ENCODE peak calls at places on chromosomes 6 and 20, in ten cellular contexts. A, W, Q, K, Y, U, H, M, S and X are unnamed samples.

GRCh38 chr6:139402935-139403386 is 28.5 kb upstream of the CITED2 start:
- DNase-seq in A (no peak), S (no peak), W (no peak), M (no peak), K (no peak), Y (no peak), U (peak), Q (no peak), H (no peak), X (no peak)

GRCh38 chr6:18110160-18110559 is 12.3 kb downstream of the NHLRC1 start:
- DNase-seq in W (no peak), S (no peak), M (no peak), H (no peak), Q (no peak), A (no peak), Y (no peak), K (no peak), U (peak), X (no peak)

GRCh38 chr20:48722737-48723191 is 105.0 kb downstream of the PREX1 start:
- DNase-seq in U (peak), W (no peak), S (no peak), M (no peak), H (peak), Y (peak), A (no peak), Q (no peak), K (no peak), X (no peak)

GRCh38 chr20:25300496-25301170 is 52.7 kb downstream of the PYGB start:
- DNase-seq in Q (no peak), Y (no peak), W (no peak), A (peak), S (no peak), U (peak), H (no peak), M (no peak), K (no peak), X (no peak)

GRCh38 chr20:61700595-61701140 is 365.0 kb downstream of the TAF4 start:
- DNase-seq in A (no peak), U (no peak), Y (no peak), K (no peak), M (no peak), H (no peak), Q (no peak), W (no peak), S (no peak), X (no peak)

GRCh38 chr20:35561268-35561667 is 19.4 kb downstream of the ERGIC3 start:
- DNase-seq in U (peak), H (no peak), S (no peak), W (no peak), K (no peak), A (no peak), M (peak), Y (peak), Q (no peak), X (no peak)

GRCh38 chr6:160010067-160010466 is 41.2 kb downstream of the IGF2R start:
- DNase-seq in Y (no peak), H (no peak), K (no peak), Q (no peak), A (no peak), S (no peak), M (no peak), U (peak), W (no peak), X (no peak)

GRCh38 chr6:30787954-30788353 is 43.6 kb upstream of the IER3 start:
- DNase-seq in U (no peak), W (no peak), Y (no peak), A (no peak), M (no peak), H (no peak), S (no peak), K (no peak), Q (no peak), X (no peak)

GRCh38 chr6:126701799-126702198 is 361.9 kb downstream of the CENPW start:
- DNase-seq in A (no peak), K (no peak), Y (no peak), Q (no peak), H (no peak), M (no peak), W (no peak), U (peak), S (no peak), X (no peak)

GRCh38 chr20:59017493-59018231 is 1.6 kb upstream of the TUBB1 start:
- DNase-seq in Q (peak), K (no peak), W (peak), Y (no peak), A (peak), U (no peak), S (peak), M (no peak), H (no peak), X (no peak)

GRCh38 chr6:48151142-48151541 is 40.1 kb upstream of the PTCHD4 start:
- DNase-seq in M (no peak), Y (no peak), U (peak), K (no peak), H (no peak), Q (no peak), W (no peak), A (no peak), S (no peak), X (no peak)

GRCh38 chr6:108768176-108768555 is 80.1 kb upstream of the ARMC2 start:
- DNase-seq in H (no peak), Q (no peak), U (no peak), M (no peak), Y (no peak), K (no peak), A (no peak), S (no peak), W (no peak), X (no peak)

GRCh38 chr6:108945686-108946158 is 97.5 kb downstream of the ARMC2 start:
- DNase-seq in H (no peak), U (peak), M (peak), S (peak), Q (no peak), A (peak), Y (peak), W (peak), K (no peak), X (no peak)

GRCh38 chr6:69884231-69884630 is 17.9 kb downstream of the COL19A1 start:
- DNase-seq in Y (no peak), K (no peak), Q (no peak), S (no peak), W (no peak), U (no peak), M (no peak), A (no peak), H (no peak), X (no peak)

GRCh38 chr6:474454-475185 is 83.1 kb downstream of the IRF4 start:
- DNase-seq in H (peak), K (peak), A (no peak), Q (no peak), U (no peak), S (no peak), M (no peak), Y (no peak), W (no peak), X (no peak)

GRCh38 chr6:90406142-90406794 is 109.6 kb upstream of the BACH2 start:
- DNase-seq in Y (peak), H (no peak), Q (no peak), S (no peak), W (no peak), M (no peak), K (no peak), U (peak), A (no peak), X (no peak)

GRCh38 chr6:46175446-46175845 is 4.7 kb upstream of the ENPP5 start:
- DNase-seq in S (no peak), Y (no peak), W (no peak), K (no peak), A (no peak), H (no peak), M (no peak), Q (no peak), U (no peak), X (no peak)

GRCh38 chr20:7682916-7683315 is 257.3 kb downstream of the HAO1 start:
- DNase-seq in W (no peak), M (no peak), A (no peak), S (no peak), Y (no peak), H (no peak), Q (no peak), U (no peak), K (no peak), X (no peak)

GRCh38 chr6:167711784-167712183 is 114.9 kb upstream of the AFDN start:
- DNase-seq in W (no peak), Q (no peak), H (no peak), M (no peak), S (no peak), Y (no peak), K (no peak), A (no peak), U (no peak), X (no peak)

GRCh38 chr6:104604643-104605042 is 255.1 kb downstream of the HACE1 start:
- DNase-seq in A (no peak), K (no peak), U (no peak), H (no peak), W (no peak), Y (peak), Q (no peak), M (no peak), S (no peak), X (no peak)

GRCh38 chr20:38806855-38807655 is 1.6 kb downstream of the PPP1R16B start:
- DNase-seq in W (no peak), S (no peak), Q (no peak), Y (no peak), M (no peak), U (no peak), H (peak), A (peak), K (peak), X (no peak)

GRCh38 chr6:46263709-46264091 is 92.9 kb upstream of the ENPP5 start:
- DNase-seq in Y (no peak), A (no peak), Q (no peak), K (no peak), U (peak), H (no peak), W (no peak), M (no peak), S (no peak), X (no peak)

GRCh38 chr6:168299541-168300511 is 19.8 kb downstream of the DACT2 start:
- DNase-seq in U (no peak), H (no peak), S (no peak), K (no peak), Q (no peak), Y (no peak), M (no peak), A (no peak), W (no peak), X (no peak)

GRCh38 chr6:48110436-48111142 is 408 bp downstream of the PTCHD4 start:
- DNase-seq in S (no peak), U (no peak), M (no peak), A (no peak), W (no peak), Q (no peak), H (no peak), Y (no peak), K (no peak), X (no peak)

GRCh38 chr6:34346175-34347119 is 46.0 kb downstream of the NUDT3 start:
- DNase-seq in Q (no peak), S (no peak), M (no peak), K (no peak), U (no peak), W (no peak), H (no peak), Y (no peak), A (no peak), X (no peak)

GRCh38 chr6:93786474-93787330 is 367.3 kb upstream of the EPHA7 start:
- DNase-seq in H (no peak), Q (no peak), M (peak), A (no peak), S (no peak), W (no peak), U (no peak), K (no peak), Y (no peak), X (no peak)

GRCh38 chr20:34375977-34376430 is 12.9 kb downstream of the ITCH start:
- DNase-seq in W (no peak), K (no peak), Q (no peak), Y (no peak), M (no peak), S (no peak), H (no peak), A (no peak), U (no peak), X (no peak)

GRCh38 chr20:3640259-3640658 is 22.9 kb downstream of the GFRA4 start:
- DNase-seq in K (no peak), H (no peak), S (no peak), W (no peak), Q (no peak), M (no peak), Y (no peak), A (no peak), U (no peak), X (no peak)

GRCh38 chr6:39209908-39210307 is 19.4 kb downstream of the KCNK5 start:
- DNase-seq in K (no peak), M (no peak), S (no peak), A (no peak), U (no peak), H (no peak), Y (no peak), W (no peak), Q (no peak), X (no peak)

GRCh38 chr20:45061244-45061643 is 39.7 kb downstream of the KCNS1 start:
- DNase-seq in Q (no peak), Y (no peak), H (no peak), M (no peak), U (peak), W (no peak), A (no peak), S (no peak), K (no peak), X (no peak)

GRCh38 chr6:156816505-156816904 is 39.3 kb downstream of the ARID1B start:
- DNase-seq in W (no peak), S (peak), Q (no peak), H (no peak), U (no peak), K (no peak), Y (no peak), M (no peak), A (no peak), X (no peak)

GRCh38 chr20:47412073-47412472 is 55.6 kb upstream of the ZMYND8 start:
- DNase-seq in S (no peak), U (no peak), M (no peak), A (no peak), W (no peak), Y (no peak), Q (no peak), K (no peak), H (no peak), X (no peak)

GRCh38 chr6:29827579-29828470 is at the start of gene HLA-G:
- DNase-seq in A (peak), Q (no peak), M (no peak), U (no peak), Y (no peak), H (no peak), K (no peak), S (peak), W (no peak), X (no peak)

GRCh38 chr6:134846865-134847264 is 103.0 kb downstream of the ALDH8A1 start:
- DNase-seq in Y (no peak), K (no peak), H (no peak), W (no peak), M (no peak), S (no peak), Q (no peak), A (no peak), U (no peak), X (no peak)

GRCh38 chr6:142891454-142891853 is 53.5 kb downstream of the HIVEP2 start:
- DNase-seq in Y (no peak), U (no peak), W (no peak), Q (no peak), K (no peak), M (no peak), S (no peak), H (no peak), A (no peak), X (no peak)

GRCh38 chr20:6863798-6864201 is 96.3 kb downstream of the BMP2 start:
- DNase-seq in A (no peak), W (no peak), K (no peak), Y (no peak), H (no peak), M (no peak), S (no peak), Q (no peak), U (no peak), X (no peak)

GRCh38 chr20:49393803-49394202 is 88.7 kb downstream of the KCNB1 start:
- DNase-seq in Q (no peak), S (no peak), M (no peak), W (no peak), K (no peak), Y (no peak), U (no peak), A (no peak), H (no peak), X (no peak)

GRCh38 chr6:30260036-30260504 is 46.9 kb upstream of the TRIM26 start:
- DNase-seq in M (peak), S (no peak), Y (no peak), A (no peak), U (peak), H (peak), W (peak), Q (no peak), K (no peak), X (no peak)